ENCODE peak calls at places on chromosome 10, in four cellular contexts. One of them, this sample, is unnamed.
A peak's percentile ranks its signal among the peaks of the same experiment; 100 is the strongest.

GRCh38 chr10:104333037-104333727 is 5.1 kb downstream of the ITPRIP start:
- DNase-seq in endothelial cell of umbilical vein: no peak
- DNase-seq in heart left ventricle: no peak
- DNase-seq in SK-MEL-5: no peak
- DNase-seq in this sample: no peak

GRCh38 chr10:30294506-30295280 is 54.4 kb downstream of the MTPAP start:
- DNase-seq in endothelial cell of umbilical vein: no peak
- DNase-seq in heart left ventricle: no peak
- DNase-seq in SK-MEL-5: no peak
- DNase-seq in this sample: no peak

GRCh38 chr10:72001026-72001380 is 36.8 kb downstream of the CHST3 start:
- DNase-seq in endothelial cell of umbilical vein: peak; percentile 17
- DNase-seq in heart left ventricle: peak; percentile 51
- DNase-seq in SK-MEL-5: no peak
- DNase-seq in this sample: peak; percentile 54

GRCh38 chr10:102918817-102919236 is 733 bp downstream of the CNNM2 start:
- DNase-seq in endothelial cell of umbilical vein: no peak
- DNase-seq in heart left ventricle: no peak
- DNase-seq in SK-MEL-5: peak; percentile 10
- DNase-seq in this sample: no peak

GRCh38 chr10:28532223-28532508 is 752 bp upstream of the WAC start:
- DNase-seq in endothelial cell of umbilical vein: no peak
- DNase-seq in heart left ventricle: no peak
- DNase-seq in SK-MEL-5: peak; percentile 47
- DNase-seq in this sample: no peak

GRCh38 chr10:78925800-78926319 is 142.9 kb upstream of the ZMIZ1 start:
- DNase-seq in endothelial cell of umbilical vein: no peak
- DNase-seq in heart left ventricle: no peak
- DNase-seq in SK-MEL-5: no peak
- DNase-seq in this sample: no peak

GRCh38 chr10:132910901-132911711 is 31.3 kb downstream of the CFAP46 start:
- DNase-seq in endothelial cell of umbilical vein: no peak
- DNase-seq in heart left ventricle: no peak
- DNase-seq in SK-MEL-5: no peak
- DNase-seq in this sample: peak; percentile 35

GRCh38 chr10:33139191-33139646 is 181.2 kb upstream of the ITGB1 start:
- DNase-seq in endothelial cell of umbilical vein: no peak
- DNase-seq in heart left ventricle: no peak
- DNase-seq in SK-MEL-5: no peak
- DNase-seq in this sample: no peak

GRCh38 chr10:31319602-31320178 is 674 bp downstream of the ZEB1 start:
- DNase-seq in endothelial cell of umbilical vein: no peak
- DNase-seq in heart left ventricle: peak; percentile 37
- DNase-seq in SK-MEL-5: no peak
- DNase-seq in this sample: no peak

GRCh38 chr10:484441-484924 is 205.0 kb downstream of the DIP2C start:
- DNase-seq in endothelial cell of umbilical vein: peak; percentile 26
- DNase-seq in heart left ventricle: no peak
- DNase-seq in SK-MEL-5: peak; percentile 27
- DNase-seq in this sample: no peak

GRCh38 chr10:24448351-24449009 is 239.5 kb downstream of the KIAA1217 start:
- DNase-seq in endothelial cell of umbilical vein: peak; percentile 17
- DNase-seq in heart left ventricle: no peak
- DNase-seq in SK-MEL-5: no peak
- DNase-seq in this sample: no peak

GRCh38 chr10:112898540-112899395 is 51.3 kb upstream of the TCF7L2 start:
- DNase-seq in endothelial cell of umbilical vein: peak; percentile 35
- DNase-seq in heart left ventricle: peak; percentile 26
- DNase-seq in SK-MEL-5: no peak
- DNase-seq in this sample: peak; percentile 46

GRCh38 chr10:47408606-47409005 is 24.5 kb upstream of the ZNF488 start:
- DNase-seq in endothelial cell of umbilical vein: no peak
- DNase-seq in heart left ventricle: no peak
- DNase-seq in SK-MEL-5: no peak
- DNase-seq in this sample: no peak

GRCh38 chr10:122089343-122090015 is 100.5 kb downstream of the TACC2 start:
- DNase-seq in endothelial cell of umbilical vein: no peak
- DNase-seq in heart left ventricle: no peak
- DNase-seq in SK-MEL-5: no peak
- DNase-seq in this sample: no peak

GRCh38 chr10:29861811-29862505 is 197.4 kb downstream of the JCAD start:
- DNase-seq in endothelial cell of umbilical vein: peak; percentile 54
- DNase-seq in heart left ventricle: no peak
- DNase-seq in SK-MEL-5: no peak
- DNase-seq in this sample: no peak

GRCh38 chr10:94286898-94287297 is 75.8 kb downstream of the NOC3L start:
- DNase-seq in endothelial cell of umbilical vein: no peak
- DNase-seq in heart left ventricle: no peak
- DNase-seq in SK-MEL-5: no peak
- DNase-seq in this sample: no peak

GRCh38 chr10:113539789-113540188 is 13.1 kb upstream of the HABP2 start:
- DNase-seq in endothelial cell of umbilical vein: no peak
- DNase-seq in heart left ventricle: no peak
- DNase-seq in SK-MEL-5: no peak
- DNase-seq in this sample: no peak

GRCh38 chr10:2341298-2341697 is 604.0 kb upstream of the ADARB2 start:
- DNase-seq in endothelial cell of umbilical vein: no peak
- DNase-seq in heart left ventricle: no peak
- DNase-seq in SK-MEL-5: no peak
- DNase-seq in this sample: no peak

GRCh38 chr10:3835770-3836169 is 50.8 kb upstream of the KLF6 start:
- DNase-seq in endothelial cell of umbilical vein: peak; percentile 81
- DNase-seq in heart left ventricle: no peak
- DNase-seq in SK-MEL-5: no peak
- DNase-seq in this sample: no peak

GRCh38 chr10:132186488-132187413 is at the start of gene DPYSL4:
- DNase-seq in endothelial cell of umbilical vein: peak; percentile 6
- DNase-seq in heart left ventricle: peak; percentile 40
- DNase-seq in SK-MEL-5: no peak
- DNase-seq in this sample: peak; percentile 61

GRCh38 chr10:73099141-73099540 is 2.5 kb upstream of the P4HA1 start:
- DNase-seq in endothelial cell of umbilical vein: no peak
- DNase-seq in heart left ventricle: no peak
- DNase-seq in SK-MEL-5: no peak
- DNase-seq in this sample: no peak

GRCh38 chr10:30840386-30841074 is 191.1 kb downstream of the ZNF438 start:
- DNase-seq in endothelial cell of umbilical vein: no peak
- DNase-seq in heart left ventricle: no peak
- DNase-seq in SK-MEL-5: no peak
- DNase-seq in this sample: no peak

GRCh38 chr10:44991571-44991970 is 9.2 kb upstream of the ZNF22 start:
- DNase-seq in endothelial cell of umbilical vein: no peak
- DNase-seq in heart left ventricle: no peak
- DNase-seq in SK-MEL-5: no peak
- DNase-seq in this sample: peak; percentile 53

GRCh38 chr10:11512596-11512995 is 98.9 kb downstream of the USP6NL start:
- DNase-seq in endothelial cell of umbilical vein: no peak
- DNase-seq in heart left ventricle: no peak
- DNase-seq in SK-MEL-5: no peak
- DNase-seq in this sample: no peak

GRCh38 chr10:61052469-61053205 is 108.7 kb upstream of the RHOBTB1 start:
- DNase-seq in endothelial cell of umbilical vein: no peak
- DNase-seq in heart left ventricle: no peak
- DNase-seq in SK-MEL-5: no peak
- DNase-seq in this sample: no peak

This sample was measured in Right ventricle myocardium superior.